ENCODE peak calls at places on chromosomes 16 and 17, in eight cellular contexts. Z, B, Q, T, U, D, V and J are unnamed samples.

GRCh38 chr17:6082335-6082734 is 12.2 kb downstream of the WSCD1 start:
- DNase-seq in Z (no peak), B (no peak), Q (no peak), T (no peak), U (no peak), D (no peak), V (no peak), J (no peak)

GRCh38 chr17:57834146-57834741 is 15.6 kb downstream of the MRPS23 start:
- DNase-seq in Z (peak), B (no peak), Q (peak), T (peak), U (peak), D (peak), V (no peak), J (no peak)

GRCh38 chr16:57859331-57859730 is 57.0 kb upstream of the KIFC3 start:
- DNase-seq in Z (peak), B (peak), Q (no peak), T (no peak), U (peak), D (peak), V (peak), J (no peak)

GRCh38 chr16:53713403-53714013 is 9.6 kb downstream of the FTO start:
- DNase-seq in Z (no peak), B (no peak), Q (no peak), T (no peak), U (no peak), D (no peak), V (no peak), J (no peak)

GRCh38 chr17:36602924-36603384 is 1.6 kb downstream of the MRM1 start:
- DNase-seq in Z (peak), B (peak), Q (no peak), T (peak), U (peak), D (peak), V (peak), J (peak)

GRCh38 chr16:78606572-78606971 is 507.1 kb downstream of the WWOX start:
- DNase-seq in Z (no peak), B (no peak), Q (no peak), T (no peak), U (no peak), D (no peak), V (no peak), J (peak)

GRCh38 chr16:79607587-79607986 is 7.0 kb upstream of the MAF start:
- DNase-seq in Z (no peak), B (peak), Q (no peak), T (no peak), U (peak), D (no peak), V (no peak), J (no peak)

GRCh38 chr17:2396568-2397246 is 4.2 kb downstream of the MNT start:
- DNase-seq in Z (peak), B (peak), Q (peak), T (peak), U (peak), D (peak), V (peak), J (peak)

GRCh38 chr16:56771558-56772279 is 41.8 kb downstream of the NUP93 start:
- DNase-seq in Z (no peak), B (no peak), Q (no peak), T (no peak), U (no peak), D (no peak), V (no peak), J (no peak)

GRCh38 chr16:2233872-2234812 is 2.1 kb upstream of the DNASE1L2 start:
- DNase-seq in Z (no peak), B (no peak), Q (no peak), T (no peak), U (no peak), D (no peak), V (no peak), J (no peak)

GRCh38 chr17:44132275-44132821 is 8.9 kb upstream of the HDAC5 start:
- DNase-seq in Z (peak), B (no peak), Q (no peak), T (no peak), U (no peak), D (no peak), V (no peak), J (no peak)

GRCh38 chr16:82160226-82160625 is 9.8 kb downstream of the MPHOSPH6 start:
- DNase-seq in Z (no peak), B (no peak), Q (no peak), T (no peak), U (no peak), D (no peak), V (no peak), J (no peak)

GRCh38 chr16:89241187-89242003 is 23.9 kb downstream of the ZNF778 start:
- DNase-seq in Z (peak), B (peak), Q (peak), T (peak), U (peak), D (peak), V (peak), J (peak)

GRCh38 chr16:77501260-77501659 is 66.4 kb upstream of the ADAMTS18 start:
- DNase-seq in Z (no peak), B (no peak), Q (no peak), T (no peak), U (no peak), D (no peak), V (no peak), J (no peak)

GRCh38 chr17:40348136-40348504 is 16.4 kb downstream of the GJD3 start:
- DNase-seq in Z (no peak), B (no peak), Q (no peak), T (no peak), U (no peak), D (no peak), V (no peak), J (no peak)

GRCh38 chr17:61254894-61255293 is 144.7 kb upstream of the TBX2 start:
- DNase-seq in Z (no peak), B (no peak), Q (no peak), T (no peak), U (no peak), D (no peak), V (no peak), J (no peak)

GRCh38 chr17:76490112-76490710 is 11.0 kb downstream of the RHBDF2 start:
- DNase-seq in Z (no peak), B (no peak), Q (no peak), T (no peak), U (no peak), D (no peak), V (no peak), J (no peak)

GRCh38 chr16:89557230-89557935 is 3.1 kb upstream of the RPL13 start:
- DNase-seq in Z (peak), B (peak), Q (peak), T (peak), U (peak), D (peak), V (peak), J (peak)

GRCh38 chr16:24526701-24527470 is 12.5 kb upstream of the RBBP6 start:
- DNase-seq in Z (no peak), B (no peak), Q (no peak), T (no peak), U (peak), D (no peak), V (no peak), J (no peak)

GRCh38 chr16:27474041-27474440 is 72.1 kb downstream of the IL21R start:
- DNase-seq in Z (no peak), B (no peak), Q (no peak), T (no peak), U (no peak), D (no peak), V (no peak), J (no peak)

GRCh38 chr16:27474921-27475320 is 72.9 kb downstream of the IL21R start:
- DNase-seq in Z (no peak), B (no peak), Q (no peak), T (no peak), U (no peak), D (no peak), V (no peak), J (no peak)

GRCh38 chr16:27473101-27473900 is 71.3 kb downstream of the IL21R start:
- DNase-seq in Z (no peak), B (no peak), Q (no peak), T (no peak), U (no peak), D (no peak), V (no peak), J (no peak)

GRCh38 chr16:27475561-27475960 is 73.6 kb downstream of the IL21R start:
- DNase-seq in Z (no peak), B (no peak), Q (no peak), T (no peak), U (no peak), D (no peak), V (no peak), J (no peak)

GRCh38 chr16:27476240-27476639 is 73.5 kb downstream of the GTF3C1 start:
- DNase-seq in Z (no peak), B (no peak), Q (no peak), T (no peak), U (no peak), D (no peak), V (no peak), J (no peak)
- TF ChIP-seq CTCF in Z (no peak), B (no peak), Q (no peak), T (no peak), U (no peak), D (no peak), V (no peak), J (no peak)

GRCh38 chr17:71899317-71899716 is 221.5 kb upstream of the SOX9 start:
- DNase-seq in Z (no peak), B (no peak), Q (no peak), T (no peak), U (peak), D (no peak), V (no peak), J (no peak)
- TF ChIP-seq CTCF in Z (no peak), B (no peak), Q (no peak), T (no peak), U (no peak), D (no peak), V (no peak), J (no peak)

DNA sequence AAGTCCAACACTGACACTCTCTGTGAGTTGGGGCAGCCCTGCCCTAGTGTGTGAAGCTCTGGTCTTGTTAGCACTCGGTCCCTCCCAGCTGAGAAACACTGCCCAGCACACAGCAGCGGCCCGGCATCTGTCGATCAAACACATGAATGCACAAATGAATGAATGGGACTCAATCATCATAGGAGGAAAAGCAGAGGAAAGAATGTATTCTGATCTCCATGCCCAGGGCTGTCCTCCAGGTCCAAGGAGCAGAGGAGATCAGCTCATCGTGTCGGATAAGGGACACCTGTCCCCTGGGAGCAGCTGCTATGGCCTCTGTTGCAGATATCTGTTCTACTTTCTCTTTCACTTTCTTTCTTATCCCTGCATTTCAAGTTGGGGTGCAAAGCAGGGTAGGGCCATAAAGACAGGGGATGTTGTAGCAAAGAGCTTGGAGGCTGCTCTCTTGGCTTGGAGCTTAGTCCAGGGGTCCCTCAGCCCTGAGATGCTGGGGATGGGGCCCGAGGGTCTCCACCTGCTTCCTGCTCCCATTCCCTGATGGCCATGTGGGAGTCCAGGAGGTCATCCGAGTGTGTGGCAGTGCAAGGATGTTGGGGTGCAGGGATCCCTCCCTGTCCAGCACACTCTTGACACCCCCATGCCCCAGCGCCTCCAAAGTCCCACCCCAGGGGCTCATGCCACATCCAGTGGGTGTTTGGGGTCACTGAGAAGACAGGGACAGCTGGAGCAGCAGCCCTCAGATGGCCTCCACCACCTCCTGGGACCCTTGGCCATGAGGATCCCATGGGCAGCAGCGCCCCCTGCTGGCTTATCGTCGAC is 88.2 kb downstream of the IRF8 start:
- DNase-seq in Z (peak), B (no peak), Q (no peak), T (no peak), U (peak), D (peak), V (no peak), J (peak)
- TF ChIP-seq CTCF in Z (peak), B (peak), Q (peak), T (no peak), U (peak), D (peak), V (no peak), J (peak)

DNA sequence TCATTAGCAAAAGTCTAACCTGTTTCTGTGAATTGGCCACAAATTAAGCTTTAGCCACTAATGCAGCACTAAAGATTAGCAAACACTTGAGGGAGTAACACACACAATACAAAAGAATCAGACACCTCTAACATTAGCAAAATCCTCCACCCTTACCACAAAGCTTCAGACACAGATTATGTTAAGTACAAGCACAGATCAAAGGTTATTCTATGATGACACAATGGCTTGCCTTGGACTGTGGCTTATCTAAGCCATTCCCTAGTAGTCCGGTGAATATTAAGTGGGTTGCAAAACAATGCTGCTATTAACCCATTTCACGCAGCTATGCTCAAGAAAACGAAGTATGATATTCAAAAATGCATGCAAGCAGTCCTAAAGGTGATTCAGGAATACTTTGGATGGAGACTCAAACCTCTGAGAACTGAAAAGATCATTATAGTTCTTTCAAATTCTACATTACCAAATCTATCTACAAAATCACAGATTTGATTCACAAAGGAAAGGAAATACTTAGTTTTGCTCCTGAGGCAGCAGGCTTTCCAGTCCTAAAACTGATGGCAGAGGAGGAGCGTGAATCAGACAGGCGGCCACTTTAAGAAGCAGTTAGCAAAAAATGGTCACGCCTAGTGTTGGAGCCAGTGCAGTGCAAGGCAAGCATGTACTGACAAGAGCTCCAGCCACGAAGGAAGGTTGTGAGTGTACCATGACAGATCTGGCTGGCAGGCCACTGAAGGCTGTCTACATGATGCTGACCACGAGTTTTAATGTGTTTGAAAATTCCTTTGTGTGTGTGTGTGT is 67.2 kb downstream of the PARN start:
- DNase-seq in Z (peak), B (peak), Q (no peak), T (peak), U (peak), D (no peak), V (no peak), J (no peak)
- TF ChIP-seq CTCF in Z (peak), B (no peak), Q (no peak), T (no peak), U (peak), D (no peak), V (no peak), J (peak)

GRCh38 chr16:88192601-88193000 is 190.2 kb upstream of the ZNF469 start:
- DNase-seq in Z (no peak), B (no peak), Q (no peak), T (no peak), U (no peak), D (no peak), V (no peak), J (no peak)
- TF ChIP-seq CTCF in Z (no peak), B (no peak), Q (no peak), T (no peak), U (no peak), D (no peak), V (no peak), J (no peak)

DNA sequence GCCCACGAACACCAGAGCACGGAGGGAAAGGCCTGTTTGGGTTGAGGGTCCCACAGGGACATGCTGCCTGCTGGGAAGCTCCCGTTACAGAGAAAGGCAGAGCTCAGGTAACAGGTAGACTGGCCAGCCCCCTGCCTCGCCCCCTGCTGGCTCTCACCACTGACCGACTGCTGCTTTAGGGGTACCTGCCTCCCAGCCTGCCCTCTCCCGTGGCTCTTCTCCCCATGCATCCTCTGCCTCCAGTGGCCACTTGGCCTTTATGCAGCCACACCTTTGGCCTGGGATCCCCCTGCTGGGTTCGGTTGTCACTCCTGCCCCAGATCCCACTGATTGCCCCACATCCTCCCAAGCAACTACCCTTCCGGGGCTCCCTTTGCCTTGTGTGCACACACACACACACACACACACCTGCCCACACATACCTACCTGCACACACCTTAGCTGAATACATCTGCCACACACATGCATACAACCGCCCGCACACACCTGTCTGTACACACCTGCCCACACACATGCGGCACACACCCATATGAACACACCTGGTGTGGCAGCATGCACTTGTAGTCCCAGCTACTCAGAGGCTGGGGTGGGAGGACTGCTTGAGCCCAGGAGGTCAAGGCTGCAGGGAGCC is 7.1 kb downstream of the MCRIP1 start:
- DNase-seq in Z (peak), B (no peak), Q (no peak), T (no peak), U (no peak), D (peak), V (no peak), J (no peak)
- TF ChIP-seq CTCF in Z (peak), B (peak), Q (no peak), T (no peak), U (no peak), D (no peak), V (no peak), J (peak)